ENCODE peak calls at places on chromosomes 11 and 22, in four cellular contexts. A is T47D, O is T-helper 2 cell, V is posterior cingulate gyrus. R is an unnamed sample.

GRCh38 chr11:15837901-15838489 is 518.4 kb downstream of the SOX6 start:
- DNase-seq in A (no peak), O (no peak), V (no peak), R (no peak)

GRCh38 chr11:12569499-12570040 is 104.7 kb upstream of the TEAD1 start:
- DNase-seq in A (no peak), O (no peak), V (no peak), R (no peak)

GRCh38 chr22:39496131-39496838 is 5.8 kb upstream of the MIEF1 start:
- DNase-seq in A (peak), O (peak), V (peak), R (peak)

GRCh38 chr11:2584812-2585565 is 114.8 kb downstream of the KCNQ1OT1 start:
- DNase-seq in A (no peak), O (no peak), V (no peak), R (no peak)

GRCh38 chr11:2779981-2780849 is 80.4 kb upstream of the KCNQ1OT1 start:
- DNase-seq in A (no peak), O (no peak), V (peak), R (no peak)

GRCh38 chr22:41862160-41862529 is 29.2 kb downstream of the SREBF2 start:
- DNase-seq in A (no peak), O (peak), V (no peak), R (no peak)

GRCh38 chr11:58573451-58574104 is 2.1 kb downstream of the LPXN start:
- DNase-seq in A (peak), O (peak), V (no peak), R (no peak)

GRCh38 chr11:131829725-131830124 is 459.3 kb downstream of the NTM start:
- DNase-seq in A (no peak), O (no peak), V (no peak), R (no peak)

GRCh38 chr11:12509371-12509770 is 132.0 kb downstream of the PARVA start:
- DNase-seq in A (no peak), O (no peak), V (no peak), R (no peak)

GRCh38 chr11:23732026-23732425 is 764.8 kb upstream of the LUZP2 start:
- DNase-seq in A (no peak), O (no peak), V (no peak), R (no peak)

GRCh38 chr11:9273430-9274336 is 8.5 kb upstream of the DENND5A start:
- DNase-seq in A (no peak), O (no peak), V (no peak), R (no peak)

GRCh38 chr11:35143509-35144102 is 4.6 kb downstream of the CD44 start:
- DNase-seq in A (no peak), O (no peak), V (no peak), R (no peak)

GRCh38 chr11:86103808-86104207 is 34.9 kb upstream of the PICALM start:
- DNase-seq in A (no peak), O (no peak), V (no peak), R (peak)

GRCh38 chr11:5689551-5689983 is at the start of gene TRIM22:
- DNase-seq in A (no peak), O (peak), V (no peak), R (no peak)

GRCh38 chr22:39729141-39729934 is 158.8 kb downstream of the CACNA1I start:
- DNase-seq in A (no peak), O (no peak), V (no peak), R (no peak)

GRCh38 chr11:58592760-58593472 is 14.1 kb downstream of the ZFP91 start:
- DNase-seq in A (peak), O (no peak), V (no peak), R (no peak)

GRCh38 chr11:2575611-2576051 is 124.2 kb downstream of the KCNQ1OT1 start:
- DNase-seq in A (no peak), O (no peak), V (no peak), R (no peak)

GRCh38 chr11:75492181-75492820 is 33.4 kb downstream of the GDPD5 start:
- DNase-seq in A (no peak), O (peak), V (no peak), R (no peak)

GRCh38 chr11:65771589-65772112 is 9.1 kb downstream of the AP5B1 start:
- DNase-seq in A (no peak), O (no peak), V (no peak), R (no peak)

GRCh38 chr22:31650391-31650790 is 11.6 kb downstream of the PISD start:
- DNase-seq in A (no peak), O (no peak), V (no peak), R (no peak)

GRCh38 chr11:113874920-113875413 is 405 bp downstream of the USP28 start:
- DNase-seq in A (no peak), O (peak), V (no peak), R (no peak)

GRCh38 chr11:62595124-62595523 is 3.8 kb upstream of the TUT1 start:
- DNase-seq in A (no peak), O (no peak), V (no peak), R (no peak)

GRCh38 chr11:119536801-119537200 is 113.8 kb upstream of the THY1 start:
- DNase-seq in A (no peak), O (no peak), V (no peak), R (no peak)

GRCh38 chr22:35620624-35621245 is 3.6 kb upstream of the MB start:
- DNase-seq in A (no peak), O (no peak), V (no peak), R (no peak)

GRCh38 chr11:14443642-14444041 is 56.0 kb downstream of the COPB1 start:
- DNase-seq in A (no peak), O (no peak), V (no peak), R (no peak)

GRCh38 chr11:20353829-20354434 is 9.6 kb upstream of the HTATIP2 start:
- DNase-seq in A (peak), O (no peak), V (no peak), R (no peak)

GRCh38 chr11:102138223-102138622 is 28.0 kb downstream of the YAP1 start:
- DNase-seq in A (no peak), O (no peak), V (no peak), R (no peak)

GRCh38 chr11:33898957-33899356 is 7.1 kb upstream of the LMO2 start:
- DNase-seq in A (no peak), O (no peak), V (no peak), R (no peak)

GRCh38 chr11:131904756-131905155 is 534.3 kb downstream of the NTM start:
- DNase-seq in A (no peak), O (no peak), V (no peak), R (no peak)

GRCh38 chr11:57913713-57914704 is 109.7 kb upstream of the OR9Q1 start:
- DNase-seq in A (no peak), O (no peak), V (no peak), R (no peak)